ENCODE peak calls at places on chromosomes 1 and 21, in four cellular contexts. W, Q, Y and Z are unnamed samples.

GRCh38 chr1:114473796-114474195 is 37.2 kb downstream of the TRIM33 start:
- DNase-seq in W (no peak), Q (no peak), Y (no peak), Z (no peak)

GRCh38 chr1:205568135-205568468 is 63.6 kb downstream of the CDK18 start:
- DNase-seq in W (no peak), Q (no peak), Y (no peak), Z (no peak)

GRCh38 chr1:59171788-59172187 is 125.1 kb upstream of the FGGY start:
- DNase-seq in W (no peak), Q (no peak), Y (no peak), Z (no peak)

GRCh38 chr1:167225920-167226319 is 5.2 kb downstream of the POU2F1 start:
- DNase-seq in W (no peak), Q (peak; percentile 28), Y (no peak), Z (no peak)

GRCh38 chr1:35808376-35809155 is 750 bp downstream of the AGO4 start:
- DNase-seq in W (peak; percentile 38), Q (peak; percentile 50), Y (peak; percentile 17), Z (peak; percentile 14)

GRCh38 chr21:41600116-41600515 is 92.2 kb upstream of the TMPRSS2 start:
- DNase-seq in W (no peak), Q (no peak), Y (no peak), Z (no peak)

GRCh38 chr1:209567788-209568187 is 15.7 kb upstream of the CAMK1G start:
- DNase-seq in W (no peak), Q (no peak), Y (no peak), Z (no peak)

GRCh38 chr1:10979483-10979920 is 33.0 kb upstream of the TARDBP start:
- DNase-seq in W (no peak), Q (no peak), Y (peak; percentile 85), Z (no peak)

GRCh38 chr1:232597721-232598120 is 32.2 kb downstream of the SIPA1L2 start:
- DNase-seq in W (no peak), Q (no peak), Y (no peak), Z (no peak)

GRCh38 chr1:204325944-204326343 is 33.8 kb downstream of the PLEKHA6 start:
- DNase-seq in W (no peak), Q (no peak), Y (no peak), Z (no peak)

GRCh38 chr1:222250376-222250775 is 297.5 kb downstream of the HHIPL2 start:
- DNase-seq in W (no peak), Q (no peak), Y (no peak), Z (no peak)

GRCh38 chr1:6459850-6460265 is 6.1 kb downstream of the TNFRSF25 start:
- DNase-seq in W (no peak), Q (no peak), Y (no peak), Z (no peak)

GRCh38 chr1:210905944-210906453 is 227.9 kb downstream of the KCNH1 start:
- DNase-seq in W (no peak), Q (no peak), Y (no peak), Z (no peak)

GRCh38 chr1:53254011-53254640 is 15.8 kb upstream of the MAGOH start:
- DNase-seq in W (no peak), Q (peak; percentile 71), Y (no peak), Z (no peak)

GRCh38 chr1:234699795-234700665 is 90.1 kb upstream of the IRF2BP2 start:
- DNase-seq in W (no peak), Q (peak; percentile 79), Y (no peak), Z (no peak)

GRCh38 chr1:48661726-48662483 is 114.8 kb downstream of the BEND5 start:
- DNase-seq in W (no peak), Q (no peak), Y (no peak), Z (no peak)

GRCh38 chr1:212964102-212964501 is 13.8 kb downstream of the VASH2 start:
- DNase-seq in W (no peak), Q (no peak), Y (no peak), Z (no peak)

GRCh38 chr1:181603735-181604410 is 120.6 kb downstream of the CACNA1E start:
- DNase-seq in W (no peak), Q (no peak), Y (no peak), Z (no peak)

GRCh38 chr1:111603979-111604378 is 15.6 kb upstream of the RAP1A start:
- DNase-seq in W (no peak), Q (no peak), Y (no peak), Z (no peak)

GRCh38 chr1:22184892-22185612 is 42.2 kb upstream of the WNT4 start:
- DNase-seq in W (peak; percentile 58), Q (no peak), Y (peak; percentile 10), Z (peak; percentile 16)

GRCh38 chr1:26959722-26960624 is at the start of gene KDF1:
- DNase-seq in W (peak; percentile 95), Q (peak; percentile 70), Y (no peak), Z (no peak)

GRCh38 chr1:8202182-8202905 is 115.6 kb upstream of the SLC45A1 start:
- DNase-seq in W (no peak), Q (peak; percentile 43), Y (peak; percentile 78), Z (peak; percentile 90)

GRCh38 chr1:9374748-9375345 is 82.2 kb downstream of the SPSB1 start:
- DNase-seq in W (no peak), Q (no peak), Y (no peak), Z (no peak)

GRCh38 chr1:224958490-224958889 is 29.0 kb downstream of the DNAH14 start:
- DNase-seq in W (no peak), Q (no peak), Y (no peak), Z (no peak)

GRCh38 chr1:151514366-151514765 is 3.2 kb downstream of the CGN start:
- DNase-seq in W (no peak), Q (no peak), Y (no peak), Z (no peak)

GRCh38 chr1:94394247-94394646 is 23.9 kb upstream of the ABCD3 start:
- DNase-seq in W (no peak), Q (no peak), Y (no peak), Z (no peak)

GRCh38 chr1:18927654-18928272 is 25.4 kb upstream of the ALDH4A1 start:
- DNase-seq in W (no peak), Q (no peak), Y (no peak), Z (no peak)

GRCh38 chr1:152003846-152004442 is 10.3 kb upstream of the S100A10 start:
- DNase-seq in W (peak; percentile 34), Q (no peak), Y (no peak), Z (peak; percentile 34)

GRCh38 chr1:2604156-2604853 is 17.7 kb downstream of the PRXL2B start:
- DNase-seq in W (no peak), Q (no peak), Y (no peak), Z (no peak)
- TF ChIP-seq NR3C1 in W (no peak), Q (no peak), Y (no peak), Z (no peak)

GRCh38 chr1:30511563-30512252 is 211.7 kb downstream of the MATN1 start:
- DNase-seq in W (no peak), Q (no peak), Y (no peak), Z (peak; percentile 21)
- TF ChIP-seq NR3C1 in W (no peak), Q (no peak), Y (no peak), Z (no peak)

GRCh38 chr1:29809446-29810120 is 573.3 kb downstream of the PTPRU start:
- DNase-seq in W (no peak), Q (no peak), Y (no peak), Z (no peak)

GRCh38 chr1:29811247-29811646 is 574.9 kb downstream of the PTPRU start:
- DNase-seq in W (no peak), Q (peak; percentile 11), Y (no peak), Z (no peak)

GRCh38 chr1:29810121-29811120 is 574.1 kb downstream of the PTPRU start:
- DNase-seq in W (no peak), Q (no peak), Y (no peak), Z (no peak)

GRCh38 chr1:29811727-29812396 is 575.5 kb downstream of the PTPRU start:
- DNase-seq in W (no peak), Q (no peak), Y (no peak), Z (no peak)

DNA sequence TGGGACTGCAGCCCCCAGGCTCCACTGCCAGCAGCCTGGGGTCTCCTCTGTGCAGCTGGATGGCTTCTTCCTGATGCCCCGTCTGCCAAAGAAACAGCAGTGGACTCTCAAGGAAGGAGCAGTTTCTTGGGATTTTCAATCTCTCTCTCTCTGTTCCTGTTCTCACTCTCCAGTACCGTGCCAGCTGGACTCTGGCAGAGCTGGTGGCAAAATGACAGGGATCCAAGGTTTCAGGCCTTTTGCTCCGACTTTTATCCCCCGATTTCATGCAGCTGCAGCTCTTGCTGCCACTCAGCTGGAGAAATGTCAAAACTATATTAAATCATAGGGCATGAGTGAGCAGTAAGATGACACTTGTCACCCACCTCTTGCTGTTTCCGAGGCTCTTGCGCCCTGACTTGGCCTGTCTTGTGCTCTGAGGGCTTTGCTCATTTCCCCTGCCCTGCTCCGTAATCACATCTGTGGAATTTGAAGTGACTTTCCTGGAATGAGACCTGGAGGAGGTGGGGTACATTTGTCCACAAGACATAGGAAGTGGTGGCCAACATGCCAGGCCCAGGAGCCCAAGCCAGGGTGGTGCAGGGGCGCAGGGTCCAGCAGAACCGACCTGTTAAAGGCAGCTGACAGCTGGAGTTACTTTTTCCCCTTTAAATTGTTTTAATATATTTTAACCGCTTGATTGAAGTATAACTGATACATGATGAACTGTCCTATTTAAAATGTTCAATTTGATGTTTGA is 576.2 kb downstream of the PTPRU start:
- DNase-seq in W (no peak), Q (no peak), Y (no peak), Z (no peak)
- TF ChIP-seq NR3C1 in W (no peak), Q (no peak), Y (no peak), Z (no peak)

GRCh38 chr1:208231929-208232360 is 12.2 kb downstream of the PLXNA2 start:
- DNase-seq in W (no peak), Q (no peak), Y (no peak), Z (no peak)

GRCh38 chr1:208233546-208233945 is 10.6 kb downstream of the PLXNA2 start:
- DNase-seq in W (peak; percentile 69), Q (no peak), Y (peak; percentile 47), Z (no peak)

GRCh38 chr1:208228550-208228949 is 15.6 kb downstream of the PLXNA2 start:
- DNase-seq in W (no peak), Q (no peak), Y (no peak), Z (no peak)

GRCh38 chr1:208232639-208233038 is 11.5 kb downstream of the PLXNA2 start:
- DNase-seq in W (no peak), Q (no peak), Y (no peak), Z (no peak)

DNA sequence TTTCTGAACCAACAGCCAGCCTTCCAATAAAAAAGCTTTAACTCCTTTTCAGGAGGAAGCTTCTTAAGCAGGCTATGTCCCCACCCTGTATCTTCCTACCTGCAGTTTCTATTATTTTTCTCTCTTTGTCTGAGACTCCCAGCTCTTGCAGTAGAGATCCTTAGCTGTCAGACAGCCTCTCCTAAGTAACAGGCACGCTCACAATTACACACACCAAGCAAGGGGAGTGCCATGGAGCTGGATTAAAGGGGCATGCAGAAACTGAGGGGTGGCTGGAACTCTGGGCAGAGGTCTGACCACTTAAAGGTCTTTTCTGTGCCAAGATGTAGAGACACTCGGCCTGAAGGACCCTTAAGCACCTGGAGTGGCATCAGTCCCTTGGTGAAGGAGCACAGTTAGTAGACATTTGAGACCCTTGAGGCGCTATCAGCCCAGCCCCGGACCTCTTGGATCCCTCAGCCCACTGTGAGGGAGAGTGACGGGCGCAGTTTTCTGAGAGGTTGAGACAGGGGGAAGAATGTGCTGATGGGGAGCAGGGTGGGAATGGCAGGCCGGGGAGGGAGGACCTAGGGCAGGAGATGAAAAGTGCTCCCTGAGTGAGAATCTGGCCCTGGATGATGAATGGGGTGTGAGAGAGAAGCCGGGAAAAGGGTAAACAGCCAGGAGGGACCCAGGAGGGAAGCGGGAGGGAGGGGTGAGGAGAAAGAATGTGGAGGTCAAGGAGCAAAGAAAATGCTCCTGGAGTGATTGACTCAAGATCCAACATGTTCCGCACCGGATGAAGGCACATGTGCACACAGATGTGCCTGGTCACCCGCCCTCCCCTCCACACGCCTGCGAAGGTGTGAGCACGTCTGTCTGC is 13.3 kb downstream of the PLXNA2 start:
- DNase-seq in W (no peak), Q (no peak), Y (no peak), Z (no peak)
- TF ChIP-seq NR3C1 in W (no peak), Q (no peak), Y (no peak), Z (no peak)